ENCODE peak calls at places on chromosomes 16 and 17, in nine cellular contexts. Y, H, E, V, G, D, Z, P and C are unnamed samples. For H3K27me3, the result is how much of the 10 kb centered on the place peaks cover.

GRCh38 chr16:11130978-11131665 is 124.9 kb downstream of the SOCS1 start:
- DNase-seq in V (no peak), D (no peak), E (peak), Z (no peak), P (no peak), H (no peak), G (no peak), Y (no peak), C (no peak)

GRCh38 chr17:57984226-57984890 is 3.7 kb downstream of the VEZF1 start:
- DNase-seq in D (no peak), H (no peak), Y (no peak), E (no peak), P (no peak), G (no peak), V (no peak), Z (no peak), C (no peak)

GRCh38 chr17:71080937-71081336 is 911.6 kb downstream of the KCNJ2 start:
- DNase-seq in Z (no peak), D (no peak), V (no peak), P (no peak), E (no peak), G (no peak), H (no peak), Y (no peak), C (no peak)

GRCh38 chr16:16063685-16064084 is 114.3 kb downstream of the ABCC1 start:
- DNase-seq in G (no peak), H (no peak), Y (no peak), P (no peak), V (no peak), E (no peak), Z (no peak), D (no peak), C (no peak)

GRCh38 chr16:85637808-85638186 is 24.7 kb downstream of the GSE1 start:
- DNase-seq in Y (no peak), D (no peak), E (no peak), G (no peak), Z (no peak), H (peak), V (peak), P (no peak), C (no peak)

GRCh38 chr16:35302859-35303258 is 1843.4 kb downstream of the TP53TG3F start:
- DNase-seq in Y (no peak), V (no peak), H (no peak), D (no peak), P (no peak), G (no peak), E (no peak), Z (no peak), C (no peak)

GRCh38 chr17:28001149-28001548 is 41.3 kb upstream of the NLK start:
- DNase-seq in H (no peak), Y (no peak), V (no peak), D (no peak), P (no peak), G (no peak), Z (no peak), E (no peak), C (no peak)

GRCh38 chr16:85323961-85324253 is 211.6 kb upstream of the CIBAR2 start:
- DNase-seq in Z (no peak), E (no peak), D (no peak), V (no peak), P (no peak), Y (no peak), H (no peak), G (no peak), C (no peak)

GRCh38 chr16:19884611-19885455 is at the start of gene GPRC5B:
- DNase-seq in Z (no peak), Y (peak), G (peak), P (no peak), D (peak), H (peak), E (peak), V (no peak), C (peak)

GRCh38 chr16:52597772-52598483 is 51.0 kb upstream of the TOX3 start:
- DNase-seq in G (no peak), P (peak), D (no peak), Y (peak), E (no peak), H (peak), Z (no peak), V (no peak), C (no peak)

GRCh38 chr17:3012926-3013581 is 50.4 kb downstream of the OR1D5 start:
- DNase-seq in G (peak), D (peak), Z (no peak), E (peak), Y (peak), V (peak), P (peak), H (peak), C (peak)

GRCh38 chr17:61966201-61966600 is 38.4 kb upstream of the INTS2 start:
- DNase-seq in E (no peak), D (no peak), G (no peak), V (no peak), P (no peak), Y (no peak), H (no peak), Z (no peak), C (no peak)

GRCh38 chr16:89828199-89828869 is at the start of gene SPIRE2:
- DNase-seq in Y (peak), H (peak), Z (no peak), E (peak), D (peak), P (peak), V (peak), G (peak), C (peak)

GRCh38 chr17:9811537-9811936 is 10.3 kb downstream of the GSG1L2 start:
- DNase-seq in P (no peak), V (no peak), H (no peak), Y (peak), E (no peak), Z (no peak), D (no peak), G (no peak), C (no peak)

GRCh38 chr16:11630230-11631056 is 37.8 kb upstream of the SNN start:
- DNase-seq in Y (no peak), Z (no peak), P (no peak), V (no peak), H (no peak), E (no peak), D (no peak), G (no peak), C (no peak)

GRCh38 chr17:63609820-63610573 is 9.3 kb downstream of the TACO1 start:
- DNase-seq in Y (no peak), V (no peak), H (no peak), Z (no peak), E (no peak), G (no peak), P (no peak), D (no peak), C (no peak)

GRCh38 chr17:57138956-57139576 is 54.0 kb downstream of the AKAP1 start:
- DNase-seq in V (no peak), Z (no peak), Y (peak), E (no peak), H (no peak), G (no peak), D (no peak), P (peak), C (no peak)

GRCh38 chr17:27771576-27771975 is 28.8 kb downstream of the NOS2 start:
- DNase-seq in Y (no peak), D (no peak), V (no peak), Z (no peak), G (no peak), E (no peak), P (no peak), H (no peak), C (no peak)

GRCh38 chr17:6936370-6937028 is 59.4 kb upstream of the ALOX12 start:
- DNase-seq in Z (no peak), H (no peak), V (no peak), G (peak), E (peak), P (no peak), Y (no peak), D (no peak), C (peak)

GRCh38 chr16:72437891-72438290 is 265.9 kb upstream of the PMFBP1 start:
- DNase-seq in V (no peak), P (no peak), H (no peak), Y (no peak), G (no peak), E (no peak), Z (no peak), D (no peak), C (no peak)

GRCh38 chr16:89615596-89616090 is 2.2 kb downstream of the DPEP1 start:
- DNase-seq in Z (no peak), V (no peak), Y (no peak), D (no peak), H (peak), E (no peak), G (peak), P (no peak), C (no peak)

GRCh38 chr16:81600275-81600674 is 155.7 kb downstream of the CMIP start:
- DNase-seq in Y (peak), H (no peak), Z (no peak), V (no peak), D (no peak), P (peak), E (no peak), G (no peak), C (no peak)

GRCh38 chr17:81722184-81723120 is 10.4 kb downstream of the SLC25A10 start:
- DNase-seq in P (peak), G (peak), Y (no peak), Z (no peak), E (no peak), V (peak), D (no peak), H (peak), C (no peak)

GRCh38 chr17:3710951-3711383 is 12.7 kb upstream of the HASPIN start:
- DNase-seq in Y (peak), H (no peak), V (no peak), E (no peak), Z (no peak), P (no peak), D (no peak), G (no peak), C (peak)

GRCh38 chr17:75059369-75060345 is 12.6 kb downstream of the KCTD2 start:
- DNase-seq in E (no peak), Y (peak), V (no peak), G (no peak), D (no peak), Z (no peak), H (no peak), P (peak), C (no peak)

GRCh38 chr16:55543470-55543869 is 23.0 kb upstream of the CAPNS2 start:
- DNase-seq in P (no peak), Y (peak), Z (no peak), G (no peak), E (no peak), V (no peak), D (no peak), H (no peak), C (no peak)

GRCh38 chr17:80855968-80856862 is 135.4 kb upstream of the CHMP6 start:
- DNase-seq in Z (peak), P (peak), H (peak), V (peak), G (no peak), E (no peak), D (no peak), Y (peak), C (peak)

GRCh38 chr16:50302472-50303005 is 36.2 kb downstream of the ADCY7 start:
- DNase-seq in Y (no peak), E (peak), Z (no peak), D (no peak), V (peak), G (no peak), P (no peak), H (no peak), C (no peak)

GRCh38 chr17:40301315-40301714 is 7.7 kb upstream of the RARA start:
- DNase-seq in H (peak), P (no peak), E (no peak), V (no peak), Y (peak), Z (no peak), G (no peak), D (no peak), C (no peak)

GRCh38 chr17:82386256-82386831 is 14.8 kb downstream of the UTS2R start:
- DNase-seq in G (no peak), V (no peak), H (no peak), Y (peak), E (peak), D (no peak), P (peak), Z (no peak), C (no peak)

GRCh38 chr16:19595043-19595767 is 39.7 kb downstream of the VPS35L start:
- DNase-seq in G (no peak), H (peak), D (no peak), P (peak), Z (no peak), E (peak), Y (peak), V (peak), C (no peak)

GRCh38 chr17:2547176-2547575 is 35.5 kb upstream of the METTL16 start:
- DNase-seq in Z (no peak), G (no peak), Y (no peak), H (no peak), D (no peak), P (no peak), E (no peak), V (no peak), C (no peak)

GRCh38 chr16:82152641-82153094 is 17.4 kb downstream of the MPHOSPH6 start:
- DNase-seq in Y (peak), H (no peak), V (no peak), E (no peak), Z (no peak), G (peak), P (no peak), D (no peak), C (no peak)

GRCh38 chr17:63345598-63345997 is 100.5 kb downstream of the CYB561 start:
- DNase-seq in G (no peak), V (no peak), D (no peak), H (no peak), Z (no peak), Y (no peak), E (no peak), P (no peak), C (no peak)

GRCh38 chr17:7633093-7633492 is 3.2 kb downstream of the SHBG start:
- DNase-seq in G (no peak), E (no peak), D (no peak), Y (peak), P (no peak), Z (no peak), H (no peak), V (no peak), C (no peak)

DNA sequence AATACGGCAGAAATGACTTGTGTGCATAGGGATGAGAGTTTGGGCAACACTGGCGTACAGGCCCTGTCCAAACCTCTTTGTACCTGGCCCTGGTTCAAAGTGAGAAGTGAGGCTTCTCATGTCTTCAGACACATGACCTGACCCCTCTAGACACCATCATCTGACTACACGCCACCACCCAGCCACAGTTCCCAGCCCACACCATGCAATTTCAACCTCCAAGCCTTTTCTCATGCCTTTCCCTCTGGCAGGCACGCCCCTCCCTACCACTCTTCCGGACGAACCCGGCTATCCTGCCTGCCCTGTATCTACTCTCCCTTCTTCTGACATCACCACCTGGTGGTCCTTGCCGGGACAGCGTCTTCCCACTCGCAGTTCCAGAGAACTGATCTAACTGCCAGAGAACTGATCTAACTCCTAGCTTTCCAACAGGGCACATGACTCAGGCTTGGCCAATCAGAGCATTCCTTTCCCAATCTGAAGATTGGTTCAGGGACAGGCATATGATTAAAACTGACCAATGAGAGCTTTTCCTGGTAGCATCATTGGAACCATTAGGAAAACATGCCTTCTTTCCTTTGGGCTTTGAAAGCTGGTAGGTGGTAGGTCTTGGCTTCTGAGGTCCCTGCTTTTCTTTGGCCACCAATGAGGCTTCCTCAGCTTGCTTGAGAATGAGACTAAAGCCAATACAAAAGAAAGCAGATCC is 27.0 kb upstream of the IL21R start:
- DNase-seq in D (no peak), V (peak), G (peak), P (peak), H (peak), Y (peak), E (peak), Z (peak), C (no peak)
- H3K27ac ChIP-seq in D (peak), V (peak), G (peak), P (no peak), H (peak), Y (no peak), E (no peak), Z (no peak), C (peak)

GRCh38 chr16:87540072-87540976 is 47.5 kb upstream of the ZCCHC14 start:
- DNase-seq in Z (no peak), V (no peak), D (no peak), G (no peak), E (no peak), P (no peak), H (no peak), Y (no peak), C (no peak)

GRCh38 chr16:87543436-87544191 is 50.8 kb upstream of the ZCCHC14 start:
- DNase-seq in P (no peak), E (peak), H (no peak), V (no peak), Y (no peak), Z (no peak), D (no peak), G (no peak), C (peak)

GRCh38 chr16:87542531-87543102 is 49.8 kb upstream of the ZCCHC14 start:
- DNase-seq in Z (no peak), D (no peak), H (no peak), G (no peak), E (no peak), V (no peak), P (peak), Y (no peak), C (no peak)

GRCh38 chr16:87541004-87541881 is 48.4 kb upstream of the ZCCHC14 start:
- DNase-seq in H (no peak), D (no peak), V (no peak), Y (no peak), E (no peak), P (peak), G (peak), Z (peak), C (no peak)

GRCh38 chr16:87541882-87542234 is 49.0 kb upstream of the ZCCHC14 start:
- DNase-seq in Y (no peak), E (no peak), P (peak), H (no peak), V (no peak), D (no peak), Z (peak), G (no peak), C (no peak)
- H3K27me3 ChIP-seq in Y (under half), E (under half), P (under half), H (under half), V (under half), D (under half), Z (under half), G (under half), C (under half)

DNA sequence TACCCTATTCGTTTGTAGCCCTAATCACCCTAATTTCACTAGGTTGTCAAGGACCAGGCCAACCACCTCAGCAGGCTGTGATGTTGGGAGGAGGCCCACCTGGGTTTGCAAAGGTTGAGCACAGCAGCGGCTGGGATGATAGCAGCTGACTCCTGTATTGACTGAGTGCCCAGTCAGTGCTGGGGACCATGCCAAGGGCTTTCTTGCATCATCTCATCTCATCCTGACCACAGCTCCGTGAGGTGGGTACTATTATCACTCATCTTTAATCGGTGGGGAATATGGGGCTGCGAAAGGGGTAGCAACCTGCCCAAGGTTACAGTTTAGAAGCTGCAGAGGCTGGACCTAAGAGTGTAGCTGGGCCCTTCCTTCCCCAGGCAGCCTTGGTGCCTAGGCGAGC is 11.7 kb downstream of the ATPAF2 start:
- DNase-seq in E (no peak), H (no peak), Z (no peak), Y (no peak), P (no peak), G (no peak), D (no peak), V (no peak), C (no peak)
- H3K27ac ChIP-seq in E (no peak), H (no peak), Z (no peak), Y (no peak), P (no peak), G (no peak), D (no peak), V (no peak), C (no peak)

GRCh38 chr17:48582750-48583069 is 4.6 kb upstream of the HOXB4 start:
- DNase-seq in Y (no peak), Z (no peak), D (no peak), P (no peak), H (no peak), V (no peak), G (no peak), E (no peak), C (no peak)
- H3K27me3 ChIP-seq in Y (half or more), Z (under half), D (half or more), P (under half), H (under half), V (half or more), G (under half), E (under half), C (under half)